ENCODE peak calls at places on chromosomes 13 and 19, in six cellular contexts. One of them, this sample, is unnamed.
A peak's percentile ranks its signal among the peaks of the same experiment; 100 is the strongest.

GRCh38 chr19:8655340-8655709 is 24.9 kb downstream of the NFILZ start:
- DNase-seq in heart right ventricle: no peak
- DNase-seq in NCI-H82: no peak
- DNase-seq in NCI-H748 treated with DMSO at 0.1 percent for 48 hours: no peak
- DNase-seq in T-helper 1 cell: peak; percentile 35
- DNase-seq in T follicular helper cell: no peak
- DNase-seq in this sample: peak; percentile 37

GRCh38 chr19:41327076-41327475 is 17.1 kb downstream of the CCDC97 start:
- DNase-seq in NCI-H748 treated with DMSO at 0.1 percent for 48 hours: no peak
- DNase-seq in T follicular helper cell: no peak
- DNase-seq in T-helper 1 cell: no peak
- DNase-seq in heart right ventricle: no peak
- DNase-seq in NCI-H82: no peak
- DNase-seq in this sample: no peak

GRCh38 chr13:41065098-41065497 is 3.8 kb downstream of the WBP4 start:
- DNase-seq in NCI-H82: peak; percentile 7
- DNase-seq in heart right ventricle: no peak
- DNase-seq in T-helper 1 cell: no peak
- DNase-seq in T follicular helper cell: no peak
- DNase-seq in NCI-H748 treated with DMSO at 0.1 percent for 48 hours: no peak
- DNase-seq in this sample: no peak

GRCh38 chr13:85543144-85543543 is 256.1 kb downstream of the SLITRK6 start:
- DNase-seq in NCI-H82: no peak
- DNase-seq in T follicular helper cell: no peak
- DNase-seq in heart right ventricle: no peak
- DNase-seq in NCI-H748 treated with DMSO at 0.1 percent for 48 hours: no peak
- DNase-seq in T-helper 1 cell: no peak
- DNase-seq in this sample: no peak

GRCh38 chr19:3350014-3350663 is 16.2 kb upstream of the NFIC start:
- DNase-seq in T follicular helper cell: no peak
- DNase-seq in heart right ventricle: no peak
- DNase-seq in T-helper 1 cell: no peak
- DNase-seq in NCI-H82: no peak
- DNase-seq in NCI-H748 treated with DMSO at 0.1 percent for 48 hours: peak; percentile 7
- DNase-seq in this sample: no peak

GRCh38 chr19:18789422-18789832 is 1.7 kb downstream of the COMP start:
- DNase-seq in NCI-H748 treated with DMSO at 0.1 percent for 48 hours: no peak
- DNase-seq in T follicular helper cell: no peak
- DNase-seq in NCI-H82: no peak
- DNase-seq in T-helper 1 cell: no peak
- DNase-seq in heart right ventricle: no peak
- DNase-seq in this sample: no peak

GRCh38 chr13:29654807-29655547 is 59.5 kb upstream of the SLC7A1 start:
- DNase-seq in NCI-H748 treated with DMSO at 0.1 percent for 48 hours: no peak
- DNase-seq in T-helper 1 cell: no peak
- DNase-seq in heart right ventricle: no peak
- DNase-seq in NCI-H82: no peak
- DNase-seq in T follicular helper cell: no peak
- DNase-seq in this sample: no peak

GRCh38 chr13:38308736-38309135 is 40.9 kb upstream of the UFM1 start:
- DNase-seq in T-helper 1 cell: no peak
- DNase-seq in T follicular helper cell: no peak
- DNase-seq in NCI-H82: no peak
- DNase-seq in heart right ventricle: no peak
- DNase-seq in NCI-H748 treated with DMSO at 0.1 percent for 48 hours: no peak
- DNase-seq in this sample: no peak

GRCh38 chr19:45762870-45763631 is 6.0 kb downstream of the SIX5 start:
- DNase-seq in NCI-H82: no peak
- DNase-seq in NCI-H748 treated with DMSO at 0.1 percent for 48 hours: no peak
- DNase-seq in T follicular helper cell: no peak
- DNase-seq in T-helper 1 cell: no peak
- DNase-seq in heart right ventricle: no peak
- DNase-seq in this sample: no peak

GRCh38 chr13:40672310-40673060 is 6.0 kb upstream of the FOXO1 start:
- DNase-seq in NCI-H748 treated with DMSO at 0.1 percent for 48 hours: peak; percentile 53
- DNase-seq in T follicular helper cell: no peak
- DNase-seq in NCI-H82: peak; percentile 27
- DNase-seq in T-helper 1 cell: no peak
- DNase-seq in heart right ventricle: no peak
- DNase-seq in this sample: no peak

GRCh38 chr19:43820098-43820860 is 6.8 kb upstream of the ZNF283 start:
- DNase-seq in NCI-H748 treated with DMSO at 0.1 percent for 48 hours: no peak
- DNase-seq in heart right ventricle: peak; percentile 52
- DNase-seq in T follicular helper cell: no peak
- DNase-seq in NCI-H82: peak; percentile 75
- DNase-seq in T-helper 1 cell: no peak
- DNase-seq in this sample: peak; percentile 19

GRCh38 chr19:45380107-45380506 is 9.7 kb upstream of the ERCC2 start:
- DNase-seq in T-helper 1 cell: no peak
- DNase-seq in NCI-H748 treated with DMSO at 0.1 percent for 48 hours: no peak
- DNase-seq in NCI-H82: peak; percentile 32
- DNase-seq in T follicular helper cell: no peak
- DNase-seq in heart right ventricle: no peak
- DNase-seq in this sample: no peak

GRCh38 chr19:2986951-2987491 is 9.7 kb downstream of the TLE6 start:
- DNase-seq in NCI-H748 treated with DMSO at 0.1 percent for 48 hours: no peak
- DNase-seq in NCI-H82: peak; percentile 64
- DNase-seq in heart right ventricle: no peak
- DNase-seq in T-helper 1 cell: no peak
- DNase-seq in T follicular helper cell: no peak
- DNase-seq in this sample: no peak

GRCh38 chr13:95457294-95457693 is 95.2 kb upstream of the CLDN10 start:
- DNase-seq in T-helper 1 cell: no peak
- DNase-seq in heart right ventricle: no peak
- DNase-seq in NCI-H82: no peak
- DNase-seq in NCI-H748 treated with DMSO at 0.1 percent for 48 hours: no peak
- DNase-seq in T follicular helper cell: no peak
- DNase-seq in this sample: peak; percentile 72

GRCh38 chr19:56245062-56245740 is 27.3 kb upstream of the EDDM13 start:
- DNase-seq in NCI-H748 treated with DMSO at 0.1 percent for 48 hours: no peak
- DNase-seq in T follicular helper cell: no peak
- DNase-seq in heart right ventricle: no peak
- DNase-seq in T-helper 1 cell: no peak
- DNase-seq in NCI-H82: no peak
- DNase-seq in this sample: no peak

GRCh38 chr19:12986726-12987125 is 8.5 kb upstream of the NFIX start:
- DNase-seq in T follicular helper cell: no peak
- DNase-seq in heart right ventricle: no peak
- DNase-seq in T-helper 1 cell: no peak
- DNase-seq in NCI-H748 treated with DMSO at 0.1 percent for 48 hours: no peak
- DNase-seq in NCI-H82: no peak
- DNase-seq in this sample: no peak

GRCh38 chr19:16850133-16850532 is 20.9 kb downstream of the SIN3B start:
- DNase-seq in NCI-H82: no peak
- DNase-seq in T follicular helper cell: no peak
- DNase-seq in heart right ventricle: no peak
- DNase-seq in NCI-H748 treated with DMSO at 0.1 percent for 48 hours: no peak
- DNase-seq in T-helper 1 cell: no peak
- DNase-seq in this sample: no peak

GRCh38 chr13:19185865-19186645 is 4.4 kb upstream of the TUBA3C start:
- DNase-seq in heart right ventricle: no peak
- DNase-seq in T-helper 1 cell: no peak
- DNase-seq in T follicular helper cell: no peak
- DNase-seq in NCI-H748 treated with DMSO at 0.1 percent for 48 hours: no peak
- DNase-seq in NCI-H82: no peak
- DNase-seq in this sample: no peak

GRCh38 chr13:27792393-27793218 is at the start of gene GSX1:
- DNase-seq in T-helper 1 cell: no peak
- DNase-seq in NCI-H82: no peak
- DNase-seq in T follicular helper cell: peak; percentile 6
- DNase-seq in heart right ventricle: peak; percentile 64
- DNase-seq in NCI-H748 treated with DMSO at 0.1 percent for 48 hours: peak; percentile 69
- DNase-seq in this sample: peak; percentile 73

GRCh38 chr19:33621811-33622504 is at the start of gene CHST8:
- DNase-seq in T follicular helper cell: no peak
- DNase-seq in NCI-H82: peak; percentile 57
- DNase-seq in NCI-H748 treated with DMSO at 0.1 percent for 48 hours: peak; percentile 47
- DNase-seq in T-helper 1 cell: no peak
- DNase-seq in heart right ventricle: peak; percentile 57
- DNase-seq in this sample: peak; percentile 51